ENCODE peak calls at places on chromosome X, in six cellular contexts. One of them, this sample, is unnamed.

GRCh38 chrX:102085706-102086105 is 39.8 kb upstream of the TCEAL2 start:
- DNase-seq in GM12878: no peak
- DNase-seq in WTC11: peak; percentile 11
- DNase-seq in GM23338: peak; percentile 41
- DNase-seq in HepG2: no peak
- DNase-seq in H1: no peak
- DNase-seq in this sample: no peak

GRCh38 chrX:12919051-12919450 is 12.6 kb downstream of the TLR8 start:
- DNase-seq in GM23338: no peak
- DNase-seq in HepG2: no peak
- DNase-seq in WTC11: no peak
- DNase-seq in GM12878: no peak
- DNase-seq in H1: no peak
- DNase-seq in this sample: no peak

GRCh38 chrX:124573458-124573857 is 227.1 kb downstream of the SH2D1A start:
- DNase-seq in GM23338: no peak
- DNase-seq in GM12878: no peak
- DNase-seq in WTC11: no peak
- DNase-seq in H1: no peak
- DNase-seq in HepG2: no peak
- DNase-seq in this sample: no peak

GRCh38 chrX:10656214-10656613 is 35.8 kb upstream of the MID1 start:
- DNase-seq in H1: no peak
- DNase-seq in HepG2: no peak
- DNase-seq in GM23338: no peak
- DNase-seq in WTC11: no peak
- DNase-seq in GM12878: no peak
- DNase-seq in this sample: no peak

GRCh38 chrX:10579753-10580060 is 40.7 kb downstream of the MID1 start:
- DNase-seq in GM23338: no peak
- DNase-seq in H1: no peak
- DNase-seq in WTC11: no peak
- DNase-seq in HepG2: no peak
- DNase-seq in GM12878: no peak
- DNase-seq in this sample: no peak

GRCh38 chrX:121733514-121733913 is 686.1 kb downstream of the GLUD2 start:
- DNase-seq in H1: no peak
- DNase-seq in GM23338: no peak
- DNase-seq in HepG2: no peak
- DNase-seq in WTC11: no peak
- DNase-seq in GM12878: no peak
- DNase-seq in this sample: no peak

GRCh38 chrX:46447384-46447783 is 97.8 kb downstream of the ZNF674 start:
- DNase-seq in GM12878: no peak
- DNase-seq in H1: no peak
- DNase-seq in WTC11: no peak
- DNase-seq in HepG2: peak; percentile 23
- DNase-seq in GM23338: no peak
- DNase-seq in this sample: no peak

GRCh38 chrX:152861116-152861515 is 30.3 kb downstream of the NSDHL start:
- DNase-seq in HepG2: no peak
- DNase-seq in GM12878: no peak
- DNase-seq in WTC11: no peak
- DNase-seq in H1: no peak
- DNase-seq in GM23338: no peak
- DNase-seq in this sample: no peak

GRCh38 chrX:110081740-110082139 is 78.8 kb downstream of the TMEM164 start:
- DNase-seq in WTC11: no peak
- DNase-seq in GM12878: no peak
- DNase-seq in H1: no peak
- DNase-seq in HepG2: no peak
- DNase-seq in GM23338: no peak
- DNase-seq in this sample: no peak

GRCh38 chrX:18676470-18676869 is 4.6 kb upstream of the RS1 start:
- DNase-seq in GM23338: peak; percentile 63
- DNase-seq in GM12878: no peak
- DNase-seq in WTC11: peak; percentile 39
- DNase-seq in H1: no peak
- DNase-seq in HepG2: peak; percentile 46
- DNase-seq in this sample: peak; percentile 43

GRCh38 chrX:13087322-13088154 is 43.1 kb upstream of the FAM9C start:
- DNase-seq in GM23338: no peak
- DNase-seq in H1: no peak
- DNase-seq in WTC11: no peak
- DNase-seq in GM12878: peak; percentile 99
- DNase-seq in HepG2: no peak
- DNase-seq in this sample: no peak

GRCh38 chrX:51487960-51488267 is 8.5 kb downstream of the NUDT11 start:
- DNase-seq in HepG2: no peak
- DNase-seq in GM12878: no peak
- DNase-seq in WTC11: no peak
- DNase-seq in GM23338: no peak
- DNase-seq in H1: no peak
- DNase-seq in this sample: no peak
- TF ChIP-seq CREB1 in HepG2: no peak
- TF ChIP-seq CREB1 in GM12878: no peak
- TF ChIP-seq CREB1 in WTC11: no peak
- TF ChIP-seq CREB1 in GM23338: no peak
- TF ChIP-seq CREB1 in H1: no peak
- TF ChIP-seq CREB1 in this sample: no peak

GRCh38 chrX:78643874-78644273 is 15.3 kb downstream of the RTL3 start:
- DNase-seq in HepG2: no peak
- DNase-seq in GM23338: no peak
- DNase-seq in H1: no peak
- DNase-seq in WTC11: no peak
- DNase-seq in GM12878: no peak
- DNase-seq in this sample: no peak

GRCh38 chrX:78643106-78643505 is 16.0 kb downstream of the RTL3 start:
- DNase-seq in H1: no peak
- DNase-seq in GM12878: no peak
- DNase-seq in HepG2: no peak
- DNase-seq in WTC11: no peak
- DNase-seq in GM23338: no peak
- DNase-seq in this sample: no peak
- TF ChIP-seq CREB1 in H1: no peak
- TF ChIP-seq CREB1 in GM12878: no peak
- TF ChIP-seq CREB1 in HepG2: no peak
- TF ChIP-seq CREB1 in WTC11: no peak
- TF ChIP-seq CREB1 in GM23338: no peak
- TF ChIP-seq CREB1 in this sample: no peak

DNA sequence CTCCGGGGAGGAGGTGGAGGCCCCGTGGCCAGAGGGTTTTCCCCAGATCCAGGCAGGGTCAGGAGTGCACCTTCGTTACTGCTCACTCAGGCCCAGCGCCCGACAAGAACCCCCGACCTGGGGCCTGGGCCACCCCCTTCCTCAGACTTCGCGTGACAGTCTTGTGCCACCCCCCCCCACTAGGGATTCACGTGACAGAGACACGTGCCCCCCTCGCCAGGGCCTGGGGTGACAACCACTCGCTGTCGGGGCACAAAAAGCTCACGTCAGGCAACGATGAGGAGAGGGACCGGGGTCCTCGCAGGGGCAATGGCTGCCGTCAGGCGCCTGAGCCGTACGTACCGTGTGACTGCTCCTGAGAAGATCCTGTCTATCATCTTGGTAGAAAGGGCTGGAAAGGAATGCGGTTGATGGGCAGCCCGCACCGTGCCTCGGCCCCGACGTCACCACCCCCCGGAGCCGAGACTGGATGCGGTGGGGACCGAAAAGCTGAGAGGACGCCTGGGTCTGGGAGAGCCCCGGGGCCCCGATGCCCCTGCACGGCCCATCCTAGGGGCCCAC is 23.0 kb upstream of the GTPBP6 start:
- DNase-seq in WTC11: peak; percentile 8
- DNase-seq in HepG2: no peak
- DNase-seq in GM12878: no peak
- DNase-seq in H1: no peak
- DNase-seq in GM23338: no peak
- DNase-seq in this sample: no peak
- TF ChIP-seq CREB1 in WTC11: no peak
- TF ChIP-seq CREB1 in HepG2: no peak
- TF ChIP-seq CREB1 in GM12878: no peak
- TF ChIP-seq CREB1 in H1: no peak
- TF ChIP-seq CREB1 in GM23338: no peak
- TF ChIP-seq CREB1 in this sample: no peak

GRCh38 chrX:43380704-43381103 is 275.4 kb upstream of the MAOA start:
- DNase-seq in H1: no peak
- DNase-seq in GM23338: no peak
- DNase-seq in WTC11: no peak
- DNase-seq in HepG2: no peak
- DNase-seq in GM12878: no peak
- DNase-seq in this sample: no peak

DNA sequence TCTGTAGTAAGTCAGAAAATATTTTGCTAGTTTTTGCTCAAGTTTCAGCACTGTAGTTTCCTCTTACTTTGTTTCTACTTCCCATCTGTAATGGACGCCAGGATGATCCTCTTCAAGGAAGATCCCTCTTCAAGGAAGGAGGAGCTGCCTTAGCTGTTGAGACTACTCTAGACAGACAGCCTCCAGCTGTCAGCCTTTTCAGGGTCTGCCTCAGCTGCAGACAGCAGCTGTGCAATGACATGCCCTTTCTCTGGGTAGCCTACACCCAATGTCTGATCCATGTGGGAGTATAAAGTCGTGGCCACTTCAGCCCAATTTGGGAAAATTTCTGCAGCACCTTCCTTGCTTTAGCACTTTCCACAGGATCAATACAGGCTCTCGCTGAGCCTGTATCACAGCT is 281.0 kb upstream of the MAOA start:
- DNase-seq in H1: no peak
- DNase-seq in GM12878: no peak
- DNase-seq in WTC11: no peak
- DNase-seq in HepG2: no peak
- DNase-seq in GM23338: no peak
- DNase-seq in this sample: no peak
- TF ChIP-seq CREB1 in H1: no peak
- TF ChIP-seq CREB1 in GM12878: no peak
- TF ChIP-seq CREB1 in WTC11: no peak
- TF ChIP-seq CREB1 in HepG2: no peak
- TF ChIP-seq CREB1 in GM23338: no peak
- TF ChIP-seq CREB1 in this sample: no peak